ENCODE peak calls at places on chromosomes 16 and 17, in seven cellular contexts. One of them, this sample, is unnamed.
A peak's percentile ranks its signal among the peaks of the same experiment; 100 is the strongest.

GRCh38 chr17:36525113-36525512 is 9.6 kb downstream of the MYO19 start:
- DNase-seq in small intestine: no peak
- DNase-seq in CD8-positive, alpha-beta T cell: no peak
- DNase-seq in heart left ventricle: no peak
- DNase-seq in sigmoid colon: no peak
- DNase-seq in RWPE1: no peak
- DNase-seq in ascending aorta: no peak
- DNase-seq in this sample: no peak

GRCh38 chr17:4499431-4500187 is 928 bp downstream of the SPNS2 start:
- DNase-seq in CD8-positive, alpha-beta T cell: no peak
- DNase-seq in heart left ventricle: no peak
- DNase-seq in sigmoid colon: no peak
- DNase-seq in RWPE1: no peak
- DNase-seq in ascending aorta: no peak
- DNase-seq in small intestine: peak; percentile 38
- DNase-seq in this sample: no peak

GRCh38 chr16:3157229-3158013 is 22.6 kb downstream of the ZNF213 start:
- DNase-seq in sigmoid colon: peak; percentile 82
- DNase-seq in RWPE1: peak; percentile 71
- DNase-seq in CD8-positive, alpha-beta T cell: peak; percentile 29
- DNase-seq in ascending aorta: peak; percentile 83
- DNase-seq in heart left ventricle: peak; percentile 57
- DNase-seq in small intestine: peak; percentile 75
- DNase-seq in this sample: peak; percentile 72

GRCh38 chr17:9330903-9331272 is 244.7 kb downstream of the STX8 start:
- DNase-seq in small intestine: no peak
- DNase-seq in heart left ventricle: no peak
- DNase-seq in CD8-positive, alpha-beta T cell: no peak
- DNase-seq in RWPE1: no peak
- DNase-seq in ascending aorta: no peak
- DNase-seq in sigmoid colon: no peak
- DNase-seq in this sample: no peak

GRCh38 chr17:80195671-80196529 is 24.2 kb downstream of the SGSH start:
- DNase-seq in small intestine: no peak
- DNase-seq in sigmoid colon: no peak
- DNase-seq in heart left ventricle: no peak
- DNase-seq in RWPE1: no peak
- DNase-seq in CD8-positive, alpha-beta T cell: peak; percentile 56
- DNase-seq in ascending aorta: no peak
- DNase-seq in this sample: no peak

GRCh38 chr17:45228985-45229517 is 7.4 kb downstream of the FMNL1 start:
- DNase-seq in sigmoid colon: peak; percentile 96
- DNase-seq in ascending aorta: peak; percentile 89
- DNase-seq in heart left ventricle: peak; percentile 91
- DNase-seq in small intestine: peak; percentile 28
- DNase-seq in CD8-positive, alpha-beta T cell: peak; percentile 68
- DNase-seq in RWPE1: peak; percentile 94
- DNase-seq in this sample: peak; percentile 70

GRCh38 chr17:78112508-78113471 is 15.8 kb downstream of the TMC6 start:
- DNase-seq in sigmoid colon: peak; percentile 83
- DNase-seq in heart left ventricle: peak; percentile 81
- DNase-seq in small intestine: peak; percentile 68
- DNase-seq in RWPE1: peak; percentile 73
- DNase-seq in ascending aorta: peak; percentile 82
- DNase-seq in CD8-positive, alpha-beta T cell: peak; percentile 66
- DNase-seq in this sample: peak; percentile 87

GRCh38 chr16:24988593-24989338 is 26.4 kb downstream of the ARHGAP17 start:
- DNase-seq in CD8-positive, alpha-beta T cell: no peak
- DNase-seq in ascending aorta: peak; percentile 67
- DNase-seq in heart left ventricle: no peak
- DNase-seq in RWPE1: no peak
- DNase-seq in small intestine: peak; percentile 95
- DNase-seq in sigmoid colon: no peak
- DNase-seq in this sample: peak; percentile 40

GRCh38 chr17:17621254-17621653 is 29.7 kb upstream of the PEMT start:
- DNase-seq in ascending aorta: no peak
- DNase-seq in heart left ventricle: no peak
- DNase-seq in sigmoid colon: no peak
- DNase-seq in RWPE1: no peak
- DNase-seq in CD8-positive, alpha-beta T cell: no peak
- DNase-seq in small intestine: no peak
- DNase-seq in this sample: no peak

GRCh38 chr16:79997257-79997656 is 396.7 kb upstream of the MAF start:
- DNase-seq in ascending aorta: no peak
- DNase-seq in RWPE1: no peak
- DNase-seq in small intestine: no peak
- DNase-seq in sigmoid colon: no peak
- DNase-seq in heart left ventricle: no peak
- DNase-seq in CD8-positive, alpha-beta T cell: no peak
- DNase-seq in this sample: no peak

GRCh38 chr17:27565874-27566672 is 64.9 kb upstream of the LGALS9 start:
- DNase-seq in small intestine: no peak
- DNase-seq in sigmoid colon: no peak
- DNase-seq in CD8-positive, alpha-beta T cell: no peak
- DNase-seq in heart left ventricle: no peak
- DNase-seq in ascending aorta: no peak
- DNase-seq in RWPE1: no peak
- DNase-seq in this sample: no peak

GRCh38 chr16:4317471-4318170 is 1.8 kb downstream of the GLIS2 start:
- DNase-seq in heart left ventricle: peak; percentile 64
- DNase-seq in sigmoid colon: peak; percentile 76
- DNase-seq in ascending aorta: peak; percentile 86
- DNase-seq in CD8-positive, alpha-beta T cell: no peak
- DNase-seq in small intestine: no peak
- DNase-seq in RWPE1: no peak
- DNase-seq in this sample: no peak

GRCh38 chr16:4318171-4318910 is 2.5 kb downstream of the GLIS2 start:
- DNase-seq in CD8-positive, alpha-beta T cell: no peak
- DNase-seq in heart left ventricle: no peak
- DNase-seq in small intestine: no peak
- DNase-seq in ascending aorta: no peak
- DNase-seq in RWPE1: no peak
- DNase-seq in sigmoid colon: no peak
- DNase-seq in this sample: no peak

GRCh38 chr16:4320571-4321137 is 4.8 kb downstream of the GLIS2 start:
- DNase-seq in CD8-positive, alpha-beta T cell: no peak
- DNase-seq in ascending aorta: no peak
- DNase-seq in sigmoid colon: peak; percentile 65
- DNase-seq in heart left ventricle: no peak
- DNase-seq in RWPE1: no peak
- DNase-seq in small intestine: no peak
- DNase-seq in this sample: no peak

GRCh38 chr16:4320030-4320429 is 4.2 kb downstream of the GLIS2 start:
- DNase-seq in RWPE1: no peak
- DNase-seq in small intestine: no peak
- DNase-seq in sigmoid colon: peak; percentile 73
- DNase-seq in heart left ventricle: peak; percentile 80
- DNase-seq in ascending aorta: peak; percentile 80
- DNase-seq in CD8-positive, alpha-beta T cell: no peak
- DNase-seq in this sample: no peak

DNA sequence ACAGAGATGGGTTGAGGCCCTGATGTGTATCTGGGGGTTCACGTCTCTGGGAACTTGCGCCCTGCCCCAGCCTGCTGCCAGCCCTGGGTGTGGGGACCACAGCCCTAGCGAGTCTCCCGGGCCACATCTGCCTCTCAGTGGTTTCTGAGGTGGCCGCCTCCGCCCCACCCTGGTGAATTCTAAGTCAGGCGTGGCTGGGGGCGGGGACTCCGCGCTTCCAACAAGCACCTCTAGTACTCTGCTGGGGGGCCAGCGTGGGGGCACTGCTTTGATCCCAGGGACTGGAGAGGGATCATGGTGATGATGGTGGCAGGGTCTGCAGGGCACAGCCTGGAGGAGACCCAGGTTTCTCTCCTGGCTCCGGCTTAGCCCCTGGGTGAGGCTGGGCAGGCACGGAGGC is 3.6 kb downstream of the GLIS2 start:
- DNase-seq in small intestine: no peak
- DNase-seq in heart left ventricle: no peak
- DNase-seq in CD8-positive, alpha-beta T cell: peak; percentile 29
- DNase-seq in RWPE1: no peak
- DNase-seq in sigmoid colon: peak; percentile 76
- DNase-seq in ascending aorta: no peak
- DNase-seq in this sample: peak; percentile 46
- H3K27ac ChIP-seq in small intestine: no peak overlapping the region
- H3K27ac ChIP-seq in heart left ventricle: no peak overlapping the region
- H3K27ac ChIP-seq in CD8-positive, alpha-beta T cell: no peak overlapping the region
- H3K27ac ChIP-seq in RWPE1: peak overlapping the region; percentile 97
- H3K27ac ChIP-seq in sigmoid colon: peak overlapping the region; percentile 90
- H3K27ac ChIP-seq in ascending aorta: peak overlapping the region; percentile 93
- H3K27ac ChIP-seq in this sample: peak overlapping the region; percentile 91

DNA sequence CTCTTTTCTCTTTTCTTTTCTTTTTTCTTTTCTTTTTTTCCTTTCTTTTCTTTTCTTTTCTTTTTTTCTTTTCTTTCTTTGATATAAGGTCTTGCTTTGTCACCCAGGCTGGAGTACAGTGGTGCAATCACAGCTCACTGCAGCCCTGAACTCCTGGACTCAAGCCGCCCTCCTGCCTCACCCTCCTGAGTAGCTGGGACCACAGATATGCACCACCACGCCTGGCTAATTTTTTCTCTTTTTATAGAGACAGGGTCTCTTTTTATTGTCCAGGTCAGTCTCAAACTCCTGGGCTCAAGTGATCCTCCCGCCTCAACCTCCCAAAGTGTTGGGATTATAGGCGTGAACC is 145.8 kb downstream of the IRX3 start:
- DNase-seq in small intestine: no peak
- DNase-seq in sigmoid colon: no peak
- DNase-seq in RWPE1: no peak
- DNase-seq in ascending aorta: no peak
- DNase-seq in CD8-positive, alpha-beta T cell: no peak
- DNase-seq in heart left ventricle: no peak
- DNase-seq in this sample: no peak
- H3K27ac ChIP-seq in small intestine: no peak overlapping the region
- H3K27ac ChIP-seq in sigmoid colon: no peak overlapping the region
- H3K27ac ChIP-seq in RWPE1: no peak overlapping the region
- H3K27ac ChIP-seq in ascending aorta: no peak overlapping the region
- H3K27ac ChIP-seq in CD8-positive, alpha-beta T cell: no peak overlapping the region
- H3K27ac ChIP-seq in heart left ventricle: no peak overlapping the region
- H3K27ac ChIP-seq in this sample: no peak overlapping the region

GRCh38 chr17:58400826-58401225 is 16.5 kb downstream of the RNF43 start:
- DNase-seq in sigmoid colon: no peak
- DNase-seq in ascending aorta: no peak
- DNase-seq in RWPE1: no peak
- DNase-seq in small intestine: no peak
- DNase-seq in heart left ventricle: no peak
- DNase-seq in CD8-positive, alpha-beta T cell: no peak
- DNase-seq in this sample: no peak

GRCh38 chr17:58401287-58401686 is 16.0 kb downstream of the RNF43 start:
- DNase-seq in ascending aorta: no peak
- DNase-seq in small intestine: peak; percentile 70
- DNase-seq in RWPE1: no peak
- DNase-seq in sigmoid colon: no peak
- DNase-seq in CD8-positive, alpha-beta T cell: no peak
- DNase-seq in heart left ventricle: no peak
- DNase-seq in this sample: no peak

GRCh38 chr17:58402679-58403078 is 14.7 kb downstream of the RNF43 start:
- DNase-seq in RWPE1: peak; percentile 83
- DNase-seq in CD8-positive, alpha-beta T cell: no peak
- DNase-seq in sigmoid colon: no peak
- DNase-seq in ascending aorta: no peak
- DNase-seq in small intestine: no peak
- DNase-seq in heart left ventricle: no peak
- DNase-seq in this sample: no peak

GRCh38 chr17:58403312-58403711 is 14.0 kb downstream of the RNF43 start:
- DNase-seq in sigmoid colon: no peak
- DNase-seq in ascending aorta: no peak
- DNase-seq in CD8-positive, alpha-beta T cell: no peak
- DNase-seq in RWPE1: peak; percentile 58
- DNase-seq in small intestine: no peak
- DNase-seq in heart left ventricle: no peak
- DNase-seq in this sample: no peak

DNA sequence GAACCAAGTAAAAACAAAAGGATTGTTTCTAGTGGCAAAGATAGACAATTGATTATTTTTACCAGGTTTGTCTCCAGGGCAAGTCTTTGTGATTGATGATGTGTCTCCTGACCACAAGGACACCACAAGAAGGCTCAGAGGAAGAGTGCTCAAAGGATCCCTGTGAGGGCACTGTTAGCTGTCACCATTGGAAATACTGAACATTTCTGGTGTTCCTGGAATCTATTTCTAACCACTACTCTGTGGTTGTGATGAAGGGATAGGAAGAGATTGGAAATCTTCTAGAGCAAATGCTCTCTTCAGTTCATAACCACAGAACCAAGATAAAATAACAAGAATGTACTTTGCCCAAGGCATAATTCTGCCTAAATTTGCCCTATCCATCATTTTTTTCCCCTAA is 15.3 kb downstream of the RNF43 start:
- DNase-seq in RWPE1: no peak
- DNase-seq in ascending aorta: no peak
- DNase-seq in sigmoid colon: no peak
- DNase-seq in CD8-positive, alpha-beta T cell: no peak
- DNase-seq in small intestine: no peak
- DNase-seq in heart left ventricle: no peak
- DNase-seq in this sample: no peak
- H3K27ac ChIP-seq in RWPE1: no peak overlapping the region
- H3K27ac ChIP-seq in ascending aorta: no peak overlapping the region
- H3K27ac ChIP-seq in sigmoid colon: no peak overlapping the region
- H3K27ac ChIP-seq in CD8-positive, alpha-beta T cell: no peak overlapping the region
- H3K27ac ChIP-seq in small intestine: peak overlapping the region; percentile 41
- H3K27ac ChIP-seq in heart left ventricle: no peak overlapping the region
- H3K27ac ChIP-seq in this sample: no peak overlapping the region

GRCh38 chr16:56916571-56917403 is 15.2 kb upstream of the HERPUD1 start:
- DNase-seq in heart left ventricle: no peak
- DNase-seq in RWPE1: no peak
- DNase-seq in ascending aorta: no peak
- DNase-seq in CD8-positive, alpha-beta T cell: no peak
- DNase-seq in small intestine: no peak
- DNase-seq in sigmoid colon: peak; percentile 53
- DNase-seq in this sample: no peak

GRCh38 chr16:56911771-56912541 is 20.0 kb upstream of the HERPUD1 start:
- DNase-seq in small intestine: no peak
- DNase-seq in heart left ventricle: peak; percentile 52
- DNase-seq in CD8-positive, alpha-beta T cell: no peak
- DNase-seq in sigmoid colon: peak; percentile 76
- DNase-seq in ascending aorta: peak; percentile 69
- DNase-seq in RWPE1: no peak
- DNase-seq in this sample: peak; percentile 40

GRCh38 chr16:56915311-56916105 is 16.4 kb upstream of the HERPUD1 start:
- DNase-seq in RWPE1: no peak
- DNase-seq in CD8-positive, alpha-beta T cell: no peak
- DNase-seq in ascending aorta: no peak
- DNase-seq in small intestine: no peak
- DNase-seq in sigmoid colon: peak; percentile 65
- DNase-seq in heart left ventricle: no peak
- DNase-seq in this sample: no peak

GRCh38 chr16:56912746-56913703 is 18.9 kb upstream of the HERPUD1 start:
- DNase-seq in CD8-positive, alpha-beta T cell: no peak
- DNase-seq in sigmoid colon: peak; percentile 62
- DNase-seq in RWPE1: peak; percentile 53
- DNase-seq in ascending aorta: no peak
- DNase-seq in heart left ventricle: no peak
- DNase-seq in small intestine: peak; percentile 64
- DNase-seq in this sample: no peak

DNA sequence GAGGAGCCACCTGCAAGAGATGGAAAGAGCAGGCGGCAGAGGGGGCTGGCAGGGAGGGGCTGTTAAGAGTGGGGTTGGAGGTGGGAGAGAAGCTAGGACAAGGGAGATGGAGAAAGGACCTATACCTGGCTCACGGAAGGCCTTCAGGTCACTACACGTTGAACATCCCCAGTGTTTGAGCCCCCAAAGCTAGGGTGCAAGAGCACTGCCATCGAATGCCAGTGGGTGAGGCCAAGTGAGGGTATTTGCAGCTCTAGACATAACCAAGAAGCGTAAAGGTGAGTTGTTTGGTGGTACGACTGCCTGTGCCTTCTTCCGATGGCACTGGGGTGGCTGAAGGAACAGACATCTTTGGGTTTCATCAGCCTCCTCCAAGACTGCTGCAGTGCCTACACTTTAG is 17.0 kb upstream of the HERPUD1 start:
- DNase-seq in heart left ventricle: no peak
- DNase-seq in RWPE1: no peak
- DNase-seq in sigmoid colon: peak; percentile 18
- DNase-seq in ascending aorta: no peak
- DNase-seq in CD8-positive, alpha-beta T cell: no peak
- DNase-seq in small intestine: no peak
- DNase-seq in this sample: no peak
- H3K27ac ChIP-seq in heart left ventricle: peak overlapping the region; percentile 65
- H3K27ac ChIP-seq in RWPE1: no peak overlapping the region
- H3K27ac ChIP-seq in sigmoid colon: no peak overlapping the region
- H3K27ac ChIP-seq in ascending aorta: no peak overlapping the region
- H3K27ac ChIP-seq in CD8-positive, alpha-beta T cell: no peak overlapping the region
- H3K27ac ChIP-seq in small intestine: no peak overlapping the region
- H3K27ac ChIP-seq in this sample: peak overlapping the region; percentile 79

This sample was measured in stomach.